ENCODE peak calls at places on chromosome 17, in six cellular contexts. Y is GM12865, E is body of pancreas, S is nephron progenitor cell, N is T-helper 9 cell, U is iris pigment epithelial cell. C is an unnamed sample.

GRCh38 chr17:32123782-32124181 is 18.5 kb upstream of the RHOT1 start:
- DNase-seq in Y (no peak), E (no peak), S (no peak), N (no peak), U (peak; percentile 16), C (no peak)

GRCh38 chr17:51548125-51548524 is 287.8 kb downstream of the UTP18 start:
- DNase-seq in Y (no peak), E (no peak), S (no peak), N (no peak), U (no peak), C (no peak)

GRCh38 chr17:14784997-14785696 is 480.0 kb downstream of the PMP22 start:
- DNase-seq in Y (peak; percentile 2), E (no peak), S (no peak), N (peak; percentile 5), U (no peak), C (peak; percentile 16)

GRCh38 chr17:61235001-61235820 is 164.4 kb upstream of the TBX2 start:
- DNase-seq in Y (no peak), E (no peak), S (peak; percentile 35), N (no peak), U (no peak), C (no peak)

GRCh38 chr17:79150799-79151198 is 76.2 kb downstream of the ENGASE start:
- DNase-seq in Y (no peak), E (no peak), S (no peak), N (no peak), U (no peak), C (no peak)

GRCh38 chr17:75096082-75096625 is 8.4 kb downstream of the SLC16A5 start:
- DNase-seq in Y (no peak), E (peak; percentile 71), S (no peak), N (no peak), U (peak; percentile 77), C (peak; percentile 87)

GRCh38 chr17:42843358-42843934 is 934 bp upstream of the AOC2 start:
- DNase-seq in Y (peak; percentile 37), E (peak; percentile 47), S (peak; percentile 40), N (no peak), U (peak; percentile 74), C (peak; percentile 61)

GRCh38 chr17:2042355-2042929 is 620 bp downstream of the OVCA2 start:
- DNase-seq in Y (peak; percentile 45), E (no peak), S (peak; percentile 41), N (no peak), U (peak; percentile 67), C (no peak)

GRCh38 chr17:9814337-9814945 is 7.4 kb downstream of the GSG1L2 start:
- DNase-seq in Y (no peak), E (no peak), S (no peak), N (no peak), U (no peak), C (no peak)

GRCh38 chr17:48492401-48493298 is 38.2 kb downstream of the HOXB1 start:
- DNase-seq in Y (peak; percentile 72), E (peak; percentile 61), S (peak; percentile 86), N (peak; percentile 66), U (peak; percentile 67), C (peak; percentile 90)